ENCODE peak calls at places on chromosomes 13 and 19, in five cellular contexts. O is GM23338, K is AG04449, M is adipocyte, B is NCI-H774. Z is an unnamed sample.
A peak's percentile ranks its signal among the peaks of the same experiment; 100 is the strongest.

GRCh38 chr13:98869408-98870090 is 108.3 kb downstream of the DOCK9 start:
- DNase-seq in M (no peak), K (no peak), B (no peak), O (no peak), Z (no peak)

GRCh38 chr19:37227996-37228395 is 10.0 kb downstream of the ZNF383 start:
- DNase-seq in O (peak; percentile 84), B (no peak), M (no peak), K (no peak), Z (no peak)

GRCh38 chr13:39684531-39685137 is 29.2 kb downstream of the COG6 start:
- DNase-seq in K (peak; percentile 7), B (no peak), M (peak; percentile 87), O (peak; percentile 72), Z (no peak)

GRCh38 chr19:5480427-5480836 is 25.2 kb downstream of the ZNRF4 start:
- DNase-seq in K (no peak), B (no peak), O (peak; percentile 82), M (peak; percentile 27), Z (peak; percentile 3)

GRCh38 chr13:31998131-31998530 is 33.4 kb upstream of the FRY start:
- DNase-seq in O (peak; percentile 16), B (no peak), M (peak; percentile 21), K (no peak), Z (no peak)

GRCh38 chr13:41694902-41695301 is 237.6 kb downstream of the RGCC start:
- DNase-seq in K (peak; percentile 82), B (no peak), O (no peak), M (peak; percentile 97), Z (no peak)

GRCh38 chr19:19758164-19758563 is 25.3 kb upstream of the ZNF14 start:
- DNase-seq in M (no peak), B (no peak), K (no peak), O (peak; percentile 44), Z (no peak)

GRCh38 chr13:110683203-110683883 is 22.6 kb downstream of the CARS2 start:
- DNase-seq in B (no peak), O (peak; percentile 45), K (no peak), M (peak; percentile 52), Z (no peak)

GRCh38 chr19:33902802-33903488 is 106.3 kb downstream of the KCTD15 start:
- DNase-seq in M (no peak), K (no peak), O (no peak), B (no peak), Z (no peak)

GRCh38 chr13:106522898-106523525 is 12.4 kb downstream of the EFNB2 start:
- DNase-seq in O (no peak), K (no peak), M (no peak), B (no peak), Z (no peak)

GRCh38 chr19:42068361-42068755 is 1.6 kb downstream of the GRIK5 start:
- DNase-seq in O (no peak), K (no peak), M (no peak), B (no peak), Z (no peak)

GRCh38 chr19:4505570-4506448 is 12.5 kb downstream of the PLIN4 start:
- DNase-seq in B (no peak), K (no peak), O (no peak), M (no peak), Z (no peak)

GRCh38 chr13:32905063-32905863 is 111.0 kb upstream of the KL start:
- DNase-seq in O (peak; percentile 14), K (no peak), M (no peak), B (no peak), Z (no peak)

GRCh38 chr19:35484637-35485036 is 5.6 kb downstream of the KRTDAP start:
- DNase-seq in O (no peak), M (no peak), K (no peak), B (no peak), Z (no peak)